ENCODE peak calls at places on chromosomes 6 and 20, in ten cellular contexts. R is transverse colon, E is HCT116, Y is right lobe of liver, X is heart left ventricle, O is A549, N is GM12878, V is H1, P is Peyer's patch, D is tibial nerve. Q is an unnamed sample. For H3K4me1, the result is how much of the 10 kb centered on the place peaks cover.

GRCh38 chr20:36040571-36040970 is 72.2 kb downstream of the CNBD2 start:
- DNase-seq in N (no peak), R (no peak), O (no peak), E (no peak), V (no peak), Y (no peak), X (no peak), D (no peak), P (no peak), Q (no peak)

GRCh38 chr6:45305546-45305945 is 22.6 kb upstream of the RUNX2 start:
- DNase-seq in E (no peak), N (no peak), D (no peak), P (no peak), X (no peak), Y (no peak), O (no peak), V (no peak), R (no peak), Q (no peak)

GRCh38 chr20:32777177-32777956 is 15.2 kb downstream of the DNMT3B start:
- DNase-seq in O (peak), X (no peak), N (no peak), V (no peak), D (no peak), R (no peak), P (no peak), Y (peak), E (no peak), Q (no peak)

GRCh38 chr20:47438464-47439381 is 63.0 kb upstream of the NCOA3 start:
- DNase-seq in O (peak), D (no peak), X (no peak), E (peak), N (peak), V (no peak), R (peak), Y (no peak), P (peak), Q (no peak)

GRCh38 chr20:41138217-41138526 is 829 bp downstream of the PLCG1 start:
- DNase-seq in P (no peak), Y (no peak), V (no peak), E (no peak), X (no peak), N (no peak), D (no peak), R (no peak), O (no peak), Q (no peak)

GRCh38 chr20:59618131-59618530 is 13.8 kb downstream of the PHACTR3 start:
- DNase-seq in Y (no peak), N (no peak), E (no peak), X (no peak), R (no peak), O (no peak), D (no peak), P (no peak), V (no peak), Q (no peak)

GRCh38 chr20:61748376-61748775 is 317.3 kb downstream of the TAF4 start:
- DNase-seq in P (no peak), X (no peak), E (no peak), O (no peak), N (no peak), D (no peak), Y (no peak), R (no peak), V (no peak), Q (no peak)

GRCh38 chr6:155117266-155117665 is 122.2 kb downstream of the TIAM2 start:
- DNase-seq in D (no peak), V (no peak), Y (no peak), N (no peak), R (no peak), X (no peak), E (no peak), O (no peak), P (no peak), Q (no peak)

GRCh38 chr20:2658414-2659354 is 5.3 kb downstream of the IDH3B start:
- DNase-seq in E (no peak), O (peak), R (no peak), V (no peak), P (no peak), X (no peak), D (no peak), N (no peak), Y (no peak), Q (no peak)

GRCh38 chr20:46681032-46681854 is 8.0 kb downstream of the TP53RK start:
- DNase-seq in X (peak), R (peak), Y (peak), V (no peak), N (peak), D (peak), O (peak), E (no peak), P (peak), Q (peak)

GRCh38 chr20:4971064-4971463 is 30.2 kb downstream of the SLC23A2 start:
- DNase-seq in D (no peak), O (no peak), Y (no peak), E (no peak), P (no peak), X (no peak), V (no peak), R (no peak), N (no peak), Q (no peak)

GRCh38 chr6:14754636-14755513 is 491.0 kb upstream of the JARID2 start:
- DNase-seq in R (no peak), N (no peak), E (no peak), X (no peak), O (no peak), Y (no peak), P (peak), D (no peak), V (no peak), Q (no peak)

GRCh38 chr20:40686434-40686882 is 2.6 kb downstream of the MAFB start:
- DNase-seq in P (no peak), N (no peak), D (no peak), Y (peak), E (no peak), O (no peak), V (no peak), X (no peak), R (no peak), Q (no peak)

GRCh38 chr6:43887906-43888683 is 118.1 kb downstream of the VEGFA start:
- DNase-seq in V (no peak), R (no peak), P (no peak), O (no peak), X (no peak), N (no peak), D (no peak), E (no peak), Y (no peak), Q (no peak)

GRCh38 chr20:49919009-49919408 is 3.7 kb upstream of the SPATA2 start:
- DNase-seq in D (no peak), Y (no peak), P (no peak), O (no peak), X (no peak), E (no peak), R (no peak), N (no peak), V (no peak), Q (no peak)

GRCh38 chr6:118755941-118756646 is 104.7 kb upstream of the CEP85L start:
- DNase-seq in V (no peak), E (no peak), X (no peak), Y (no peak), R (no peak), N (no peak), D (no peak), O (no peak), P (no peak), Q (no peak)

GRCh38 chr20:796916-797315 is 28.6 kb upstream of the SLC52A3 start:
- DNase-seq in X (no peak), V (no peak), E (no peak), R (peak), P (no peak), N (no peak), D (no peak), O (no peak), Y (no peak), Q (no peak)

GRCh38 chr20:62301773-62302340 is 940 bp upstream of the ADRM1 start:
- DNase-seq in O (peak), N (peak), Y (peak), D (peak), P (peak), X (peak), R (peak), V (peak), E (peak), Q (peak)

GRCh38 chr20:20480689-20481088 is 112.8 kb downstream of the INSM1 start:
- DNase-seq in R (no peak), V (no peak), X (no peak), E (peak), O (peak), P (no peak), Y (no peak), D (no peak), N (no peak), Q (no peak)

GRCh38 chr6:90284745-90285481 is 11.7 kb downstream of the BACH2 start:
- DNase-seq in E (peak), P (peak), O (peak), N (peak), R (no peak), D (no peak), V (no peak), X (no peak), Y (no peak), Q (no peak)

GRCh38 chr6:70620746-70621145 is 46.9 kb upstream of the SMAP1 start:
- DNase-seq in N (no peak), X (no peak), E (no peak), P (no peak), D (no peak), O (no peak), Y (no peak), V (no peak), R (no peak), Q (no peak)

GRCh38 chr6:87904041-87904440 is 143.6 kb upstream of the SPACA1 start:
- DNase-seq in E (no peak), Y (no peak), R (no peak), X (no peak), P (no peak), O (no peak), V (no peak), D (no peak), N (no peak), Q (no peak)

GRCh38 chr20:16438100-16438499 is 135.1 kb downstream of the KIF16B start:
- DNase-seq in E (no peak), O (no peak), Y (no peak), N (no peak), X (no peak), V (no peak), P (no peak), D (no peak), R (no peak), Q (no peak)

GRCh38 chr20:6525447-6526303 is 241.8 kb upstream of the BMP2 start:
- DNase-seq in D (no peak), N (no peak), R (no peak), P (no peak), X (no peak), O (no peak), V (peak), E (no peak), Y (no peak), Q (no peak)

GRCh38 chr20:46013826-46014516 is 5.3 kb downstream of the MMP9 start:
- DNase-seq in V (no peak), Y (no peak), P (peak), E (peak), X (peak), O (peak), N (no peak), D (no peak), R (peak), Q (peak)

GRCh38 chr20:36499723-36500501 is 41.4 kb upstream of the MYL9 start:
- DNase-seq in O (no peak), N (no peak), X (no peak), D (no peak), E (no peak), V (no peak), Y (no peak), P (no peak), R (no peak), Q (no peak)

GRCh38 chr6:138795809-138796469 is at the start of gene ECT2L:
- DNase-seq in X (peak), E (no peak), P (no peak), N (no peak), Y (peak), V (peak), D (peak), R (peak), O (no peak), Q (peak)

GRCh38 chr6:56708810-56709597 is 66.3 kb upstream of the DST start:
- DNase-seq in V (no peak), N (no peak), O (peak), P (no peak), R (no peak), X (no peak), Y (no peak), D (no peak), E (peak), Q (no peak)

GRCh38 chr6:34919651-34920050 is 30.6 kb downstream of the ANKS1A start:
- DNase-seq in P (no peak), R (no peak), D (no peak), O (no peak), E (no peak), N (no peak), X (no peak), Y (no peak), V (no peak), Q (no peak)

GRCh38 chr6:52574709-52575489 is 2.0 kb downstream of the TRAM2 start:
- DNase-seq in D (peak), P (peak), Y (no peak), N (peak), X (no peak), R (peak), O (no peak), V (no peak), E (no peak), Q (no peak)

GRCh38 chr6:130848945-130849344 is 21.7 kb downstream of the SMLR1 start:
- DNase-seq in R (no peak), X (no peak), N (no peak), Y (no peak), V (no peak), O (no peak), P (no peak), D (no peak), E (no peak), Q (no peak)

GRCh38 chr6:385614-386013 is 5.9 kb upstream of the IRF4 start:
- DNase-seq in X (no peak), O (no peak), R (no peak), D (no peak), Y (no peak), V (no peak), E (no peak), P (no peak), N (no peak), Q (no peak)

GRCh38 chr20:37989601-37990001 is 43.7 kb downstream of the TTI1 start:
- DNase-seq in X (no peak), V (no peak), E (no peak), Y (no peak), N (no peak), D (no peak), P (no peak), R (peak), O (no peak), Q (no peak)

GRCh38 chr6:21816231-21816630 is 222.7 kb downstream of the SOX4 start:
- DNase-seq in Y (no peak), V (no peak), R (no peak), D (no peak), P (no peak), X (no peak), O (no peak), N (no peak), E (no peak), Q (no peak)
- TF ChIP-seq POLR2A in Y (no peak), V (no peak), R (no peak), D (no peak), P (no peak), X (no peak), O (no peak), N (no peak), E (no peak), Q (no peak)

DNA sequence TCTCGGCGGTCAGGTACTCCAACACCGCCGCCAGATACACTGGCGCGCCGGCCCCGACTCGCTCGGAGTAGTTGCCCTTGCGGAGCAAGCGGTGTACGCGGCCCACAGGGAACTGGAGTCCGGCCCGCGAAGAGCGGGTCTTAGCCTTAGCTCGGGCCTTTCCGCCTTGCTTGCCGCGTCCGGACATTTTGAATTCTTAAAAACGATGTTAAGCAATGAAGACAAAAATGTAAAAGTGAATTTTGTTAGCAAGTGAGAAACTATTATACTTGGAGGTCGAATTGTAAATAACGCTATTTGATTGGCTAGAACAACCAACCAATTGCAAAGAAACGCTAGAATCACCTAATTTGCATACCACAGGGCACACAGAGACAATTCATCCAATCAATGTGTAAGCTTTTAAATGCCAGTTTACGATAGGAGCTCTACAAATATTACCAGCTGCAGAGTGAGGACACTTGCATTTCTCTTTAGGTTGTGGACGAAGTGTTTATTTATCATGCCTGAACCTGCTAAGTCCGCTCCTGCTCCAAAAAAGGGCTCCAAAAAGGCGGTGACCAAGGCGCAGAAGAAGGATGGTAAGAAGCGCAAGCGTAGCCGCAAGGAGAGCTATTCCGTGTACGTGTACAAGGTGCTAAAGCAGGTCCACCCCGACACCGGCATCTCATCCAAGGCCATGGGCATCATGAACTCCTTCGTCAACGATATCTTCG is 112.0 kb downstream of the HFE start:
- DNase-seq in R (peak), D (no peak), Y (peak), X (peak), N (peak), E (peak), O (peak), P (peak), V (no peak), Q (peak)
- H3K4me1 ChIP-seq in R (under half), D (under half), Y (under half), X (under half), N (under half), E (under half), O (under half), P (under half), V (under half), Q (under half)

DNA sequence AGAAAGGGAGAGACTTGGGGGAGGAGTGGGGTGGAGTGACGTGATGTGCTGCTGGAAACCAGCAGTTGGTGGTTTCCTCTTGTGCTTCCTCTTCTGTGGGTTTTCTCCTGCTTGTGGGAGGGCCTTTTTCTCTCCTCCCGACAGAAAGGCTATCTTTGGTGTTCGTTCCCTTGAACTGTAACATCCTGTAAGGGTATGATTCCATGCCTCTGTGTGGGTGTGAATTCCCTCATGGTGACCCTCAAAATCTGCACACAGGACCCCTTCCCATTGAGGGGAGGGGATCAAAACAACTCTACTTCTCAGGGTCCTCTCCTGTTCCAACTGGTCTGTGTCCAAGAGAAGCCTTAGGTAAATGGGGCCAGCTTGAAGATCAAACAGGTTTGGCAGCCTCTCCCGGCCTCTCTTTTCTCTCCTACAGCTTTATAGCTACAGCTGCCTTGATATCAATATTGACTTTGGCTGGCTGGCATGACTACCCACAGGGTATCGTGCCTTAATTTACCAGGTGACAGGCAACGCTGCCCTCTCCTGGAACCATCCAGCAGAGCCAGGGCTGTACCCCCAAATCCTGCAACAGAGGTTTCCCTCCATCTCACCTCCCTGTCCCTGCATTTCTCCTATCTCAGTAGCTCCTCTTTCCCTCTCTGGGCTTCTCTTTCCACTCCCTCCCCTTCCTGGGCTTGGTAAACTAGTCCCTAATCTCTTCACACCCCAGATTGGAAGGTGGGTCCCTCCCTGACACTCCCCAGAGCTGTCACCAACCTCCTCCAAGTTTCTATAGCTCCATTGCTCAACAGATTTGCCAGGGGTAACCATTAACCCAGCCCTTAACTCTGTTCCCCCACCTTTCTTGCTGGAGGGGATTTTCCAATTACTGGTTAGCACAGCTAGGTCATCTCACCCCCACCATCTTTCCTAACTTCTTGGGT is 1.5 kb upstream of the MSH5 start:
- DNase-seq in E (no peak), D (no peak), Y (peak), R (peak), P (peak), V (no peak), O (peak), X (peak), N (peak), Q (peak)
- TF ChIP-seq POLR2A in E (peak), D (peak), Y (no peak), R (peak), P (peak), V (no peak), O (no peak), X (no peak), N (peak), Q (peak)

GRCh38 chr6:111701146-111701545 is 95.5 kb upstream of the TRAF3IP2 start:
- DNase-seq in R (no peak), O (no peak), X (no peak), V (no peak), Y (no peak), D (no peak), N (no peak), E (no peak), P (no peak), Q (no peak)

GRCh38 chr6:111700135-111700690 is 94.5 kb upstream of the TRAF3IP2 start:
- DNase-seq in Y (no peak), V (no peak), N (no peak), X (no peak), D (no peak), E (no peak), P (no peak), O (no peak), R (no peak), Q (no peak)

GRCh38 chr6:111706841-111707391 is 101.2 kb upstream of the TRAF3IP2 start:
- DNase-seq in O (no peak), E (no peak), R (no peak), X (no peak), P (no peak), Y (no peak), D (no peak), N (no peak), V (no peak), Q (no peak)

GRCh38 chr6:111707773-111708172 is 102.1 kb upstream of the TRAF3IP2 start:
- DNase-seq in V (no peak), E (no peak), R (no peak), P (no peak), Y (no peak), N (no peak), X (no peak), D (no peak), O (no peak), Q (no peak)

DNA sequence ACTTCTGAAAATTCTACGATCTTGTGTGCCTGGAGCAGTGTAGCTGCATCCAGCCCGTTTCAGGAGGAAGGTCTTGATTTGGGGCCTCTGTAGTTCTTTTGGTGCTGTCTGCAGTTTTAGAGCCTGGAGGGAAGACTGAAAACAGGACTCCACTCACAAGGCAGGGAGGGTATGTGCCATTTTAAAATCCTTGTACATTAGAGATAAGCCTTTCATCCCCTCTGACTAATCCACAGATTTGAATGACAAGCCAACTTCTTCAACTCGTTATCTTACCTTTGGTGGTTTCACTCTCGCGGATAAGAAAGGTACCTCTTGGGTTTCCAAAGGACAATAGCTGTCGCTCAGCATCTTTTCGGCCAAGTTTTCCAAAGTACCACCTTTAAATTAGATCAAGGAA is 98.0 kb upstream of the TRAF3IP2 start:
- DNase-seq in P (no peak), N (no peak), R (no peak), O (no peak), X (no peak), V (no peak), Y (no peak), E (no peak), D (no peak), Q (no peak)
- H3K4me1 ChIP-seq in P (under half), N (under half), R (under half), O (under half), X (under half), V (under half), Y (under half), E (under half), D (under half), Q (under half)